ENCODE peak calls at places on chromosomes 16 and 17, in eight cellular contexts. Q is ovary; E is CD8-positive, alpha-beta T cell; C is stomach; A is body of pancreas; I is GM10248; F is mesothelial cell of epicardium; S is PC-3. N is an unnamed sample.

GRCh38 chr16:28554634-28555423 is 1.1 kb downstream of the SGF29 start:
- DNase-seq in Q (no peak), E (no peak), C (no peak), A (no peak), I (no peak), F (no peak), S (no peak), N (no peak)

GRCh38 chr17:68437979-68438877 is 19.1 kb downstream of the WIPI1 start:
- DNase-seq in Q (no peak), E (peak), C (peak), A (peak), I (peak), F (no peak), S (no peak), N (peak)

GRCh38 chr17:3978421-3979275 is 14.4 kb upstream of the ATP2A3 start:
- DNase-seq in Q (no peak), E (no peak), C (peak), A (peak), I (no peak), F (no peak), S (peak), N (no peak)

GRCh38 chr17:56834380-56835258 is 668 bp downstream of the DGKE start:
- DNase-seq in Q (no peak), E (peak), C (peak), A (peak), I (peak), F (peak), S (peak), N (peak)

GRCh38 chr17:31291820-31292219 is 5.2 kb downstream of the OMG start:
- DNase-seq in Q (no peak), E (no peak), C (no peak), A (no peak), I (no peak), F (no peak), S (no peak), N (no peak)

GRCh38 chr17:58320163-58320558 is 8.4 kb downstream of the TSPOAP1 start:
- DNase-seq in Q (peak), E (no peak), C (no peak), A (no peak), I (no peak), F (no peak), S (no peak), N (no peak)

GRCh38 chr17:41697122-41697962 is 8.7 kb downstream of the EIF1 start:
- DNase-seq in Q (peak), E (no peak), C (peak), A (peak), I (no peak), F (no peak), S (no peak), N (no peak)

GRCh38 chr16:50644730-50645129 is 36.4 kb downstream of the SNX20 start:
- DNase-seq in Q (peak), E (peak), C (peak), A (peak), I (peak), F (no peak), S (peak), N (peak)

GRCh38 chr16:26649646-26650045 is 417.1 kb upstream of the C16orf82 start:
- DNase-seq in Q (no peak), E (no peak), C (no peak), A (no peak), I (no peak), F (no peak), S (no peak), N (no peak)

GRCh38 chr17:78993241-78993956 is 13.7 kb upstream of the LGALS3BP start:
- DNase-seq in Q (peak), E (peak), C (peak), A (peak), I (peak), F (no peak), S (peak), N (peak)

GRCh38 chr16:53773150-53773846 is 69.3 kb downstream of the FTO start:
- DNase-seq in Q (no peak), E (no peak), C (peak), A (peak), I (peak), F (no peak), S (peak), N (peak)

GRCh38 chr17:27475070-27475673 is 18.9 kb downstream of the KSR1 start:
- DNase-seq in Q (no peak), E (no peak), C (no peak), A (no peak), I (no peak), F (no peak), S (no peak), N (no peak)

GRCh38 chr17:74960739-74961342 is 11.7 kb downstream of the HID1 start:
- DNase-seq in Q (no peak), E (peak), C (peak), A (no peak), I (peak), F (no peak), S (no peak), N (no peak)

GRCh38 chr17:27379863-27380533 is 76.2 kb upstream of the KSR1 start:
- DNase-seq in Q (peak), E (no peak), C (peak), A (peak), I (no peak), F (peak), S (peak), N (peak)

GRCh38 chr16:51401673-51402072 is 250.6 kb upstream of the SALL1 start:
- DNase-seq in Q (no peak), E (no peak), C (no peak), A (no peak), I (no peak), F (no peak), S (no peak), N (no peak)

GRCh38 chr16:89442588-89442987 is 47.8 kb downstream of the ANKRD11 start:
- DNase-seq in Q (no peak), E (no peak), C (no peak), A (no peak), I (no peak), F (no peak), S (no peak), N (peak)

GRCh38 chr16:2500634-2500936 is 13.2 kb upstream of the ATP6V0C start:
- DNase-seq in Q (no peak), E (no peak), C (no peak), A (no peak), I (no peak), F (no peak), S (no peak), N (no peak)

GRCh38 chr16:73887895-73888294 is 408.7 kb upstream of the PSMD7 start:
- DNase-seq in Q (no peak), E (no peak), C (no peak), A (no peak), I (no peak), F (no peak), S (no peak), N (no peak)

GRCh38 chr17:17144916-17145665 is 61.0 kb downstream of the PLD6 start:
- DNase-seq in Q (no peak), E (no peak), C (no peak), A (no peak), I (no peak), F (no peak), S (no peak), N (no peak)
- TF ChIP-seq CTCF in Q (no peak), E (no peak), C (no peak), A (no peak), I (no peak), F (no peak), S (no peak), N (no peak)

GRCh38 chr17:7984904-7985303 is 17.5 kb upstream of the GUCY2D start:
- DNase-seq in Q (no peak), E (no peak), C (no peak), A (no peak), I (no peak), F (no peak), S (no peak), N (no peak)

GRCh38 chr17:7987112-7987893 is 15.1 kb upstream of the GUCY2D start:
- DNase-seq in Q (no peak), E (no peak), C (no peak), A (no peak), I (no peak), F (no peak), S (no peak), N (no peak)

GRCh38 chr17:7977805-7978204 is 24.6 kb upstream of the GUCY2D start:
- DNase-seq in Q (no peak), E (no peak), C (no peak), A (no peak), I (no peak), F (no peak), S (no peak), N (no peak)

GRCh38 chr17:7982171-7982570 is 20.2 kb upstream of the GUCY2D start:
- DNase-seq in Q (no peak), E (no peak), C (no peak), A (no peak), I (no peak), F (no peak), S (peak), N (no peak)

GRCh38 chr17:7982666-7983065 is 19.7 kb upstream of the GUCY2D start:
- DNase-seq in Q (no peak), E (no peak), C (no peak), A (no peak), I (no peak), F (no peak), S (peak), N (no peak)
- TF ChIP-seq CTCF in Q (no peak), E (no peak), C (no peak), A (no peak), I (peak), F (no peak), S (peak), N (no peak)

DNA sequence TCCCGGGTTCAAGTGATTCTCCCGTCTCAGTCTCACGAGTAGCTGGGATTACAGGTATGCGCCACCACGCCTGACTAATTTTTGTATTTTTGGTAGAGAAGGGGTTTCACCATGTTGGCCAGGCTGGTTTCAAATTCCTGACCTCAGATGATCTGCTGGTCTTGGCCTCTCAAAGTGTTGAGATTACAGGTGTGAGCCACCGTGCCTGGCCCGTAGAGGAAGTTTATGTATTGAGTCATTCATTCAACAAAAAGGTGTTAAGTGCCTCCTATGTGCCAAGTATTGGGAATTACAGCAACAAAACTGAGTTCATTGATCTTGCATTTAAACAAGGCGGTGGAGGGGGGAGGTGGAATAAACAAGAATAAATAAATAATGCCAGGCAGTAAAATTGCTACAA is 10.2 kb upstream of the CNOT1 start:
- DNase-seq in Q (no peak), E (no peak), C (no peak), A (no peak), I (no peak), F (no peak), S (no peak), N (no peak)
- TF ChIP-seq CTCF in Q (no peak), E (no peak), C (no peak), A (no peak), I (no peak), F (no peak), S (no peak), N (no peak)

GRCh38 chr17:59611503-59611902 is 8.2 kb upstream of the CLTC start:
- DNase-seq in Q (no peak), E (no peak), C (no peak), A (no peak), I (no peak), F (no peak), S (no peak), N (no peak)

GRCh38 chr17:59607061-59607460 is 12.6 kb upstream of the CLTC start:
- DNase-seq in Q (no peak), E (no peak), C (no peak), A (no peak), I (no peak), F (no peak), S (no peak), N (no peak)

GRCh38 chr17:59607817-59608403 is 11.8 kb upstream of the CLTC start:
- DNase-seq in Q (no peak), E (peak), C (no peak), A (no peak), I (no peak), F (no peak), S (peak), N (no peak)
- TF ChIP-seq CTCF in Q (no peak), E (peak), C (no peak), A (no peak), I (no peak), F (peak), S (peak), N (no peak)

DNA sequence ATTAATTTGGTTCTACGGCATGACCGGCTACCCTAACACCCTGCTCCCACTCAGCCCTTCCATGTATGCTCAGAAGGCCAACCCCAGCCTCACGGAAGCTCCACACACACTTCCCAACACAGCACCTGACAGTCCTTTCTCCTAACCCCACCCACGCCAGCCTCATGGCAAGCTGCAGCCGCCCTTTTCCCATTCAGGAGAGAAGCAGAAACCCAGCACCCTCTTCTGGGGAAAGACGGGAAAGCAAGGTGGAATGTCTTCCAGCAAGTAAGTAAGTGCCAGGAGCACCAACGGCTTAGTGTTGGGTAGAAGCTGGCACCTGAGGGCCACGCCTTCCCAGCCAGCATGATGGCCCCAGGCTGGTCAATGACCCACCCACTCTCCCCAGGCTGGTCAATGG is 32.1 kb downstream of the ABR start:
- DNase-seq in Q (no peak), E (no peak), C (peak), A (peak), I (no peak), F (no peak), S (peak), N (peak)
- TF ChIP-seq CTCF in Q (no peak), E (no peak), C (no peak), A (no peak), I (no peak), F (no peak), S (peak), N (peak)

GRCh38 chr17:19270347-19270950 is 33.3 kb downstream of the EPN2 start:
- DNase-seq in Q (no peak), E (no peak), C (no peak), A (peak), I (no peak), F (no peak), S (no peak), N (no peak)
- TF ChIP-seq CTCF in Q (no peak), E (no peak), C (no peak), A (no peak), I (no peak), F (no peak), S (no peak), N (no peak)